ENCODE peak calls at places on chromosomes 7 and 10, in four cellular contexts. One of them, this sample, is unnamed.

GRCh38 chr7:82957521-82957920 is 205.2 kb downstream of the PCLO start:
- DNase-seq in GM12878: no peak
- DNase-seq in HepG2: no peak
- DNase-seq in K562: no peak
- DNase-seq in this sample: no peak

GRCh38 chr7:133230591-133231194 is 22.2 kb upstream of the EXOC4 start:
- DNase-seq in K562: peak; percentile 77
- DNase-seq in GM12878: no peak
- DNase-seq in HepG2: peak; percentile 36
- DNase-seq in this sample: peak; percentile 53

GRCh38 chr7:151824285-151824950 is 52.5 kb downstream of the PRKAG2 start:
- DNase-seq in GM12878: no peak
- DNase-seq in K562: no peak
- DNase-seq in HepG2: no peak
- DNase-seq in this sample: no peak

GRCh38 chr7:29039747-29040569 is 81.8 kb upstream of the TRIL start:
- DNase-seq in GM12878: no peak
- DNase-seq in K562: no peak
- DNase-seq in HepG2: no peak
- DNase-seq in this sample: no peak

GRCh38 chr7:157008206-157009169 is 2.0 kb downstream of the MNX1 start:
- DNase-seq in GM12878: no peak
- DNase-seq in K562: no peak
- DNase-seq in HepG2: no peak
- DNase-seq in this sample: no peak

GRCh38 chr7:82442492-82443043 is 1.0 kb downstream of the CACNA2D1 start:
- DNase-seq in K562: no peak
- DNase-seq in GM12878: no peak
- DNase-seq in HepG2: no peak
- DNase-seq in this sample: peak; percentile 25

GRCh38 chr10:108048898-108049297 is 884.4 kb upstream of the SORCS1 start:
- DNase-seq in GM12878: no peak
- DNase-seq in K562: no peak
- DNase-seq in HepG2: no peak
- DNase-seq in this sample: no peak

GRCh38 chr7:16187131-16187530 is 234.2 kb downstream of the CRPPA start:
- DNase-seq in HepG2: no peak
- DNase-seq in GM12878: no peak
- DNase-seq in K562: no peak
- DNase-seq in this sample: no peak

GRCh38 chr10:3495281-3495680 is 289.7 kb downstream of the KLF6 start:
- DNase-seq in HepG2: no peak
- DNase-seq in GM12878: no peak
- DNase-seq in K562: no peak
- DNase-seq in this sample: no peak

DNA sequence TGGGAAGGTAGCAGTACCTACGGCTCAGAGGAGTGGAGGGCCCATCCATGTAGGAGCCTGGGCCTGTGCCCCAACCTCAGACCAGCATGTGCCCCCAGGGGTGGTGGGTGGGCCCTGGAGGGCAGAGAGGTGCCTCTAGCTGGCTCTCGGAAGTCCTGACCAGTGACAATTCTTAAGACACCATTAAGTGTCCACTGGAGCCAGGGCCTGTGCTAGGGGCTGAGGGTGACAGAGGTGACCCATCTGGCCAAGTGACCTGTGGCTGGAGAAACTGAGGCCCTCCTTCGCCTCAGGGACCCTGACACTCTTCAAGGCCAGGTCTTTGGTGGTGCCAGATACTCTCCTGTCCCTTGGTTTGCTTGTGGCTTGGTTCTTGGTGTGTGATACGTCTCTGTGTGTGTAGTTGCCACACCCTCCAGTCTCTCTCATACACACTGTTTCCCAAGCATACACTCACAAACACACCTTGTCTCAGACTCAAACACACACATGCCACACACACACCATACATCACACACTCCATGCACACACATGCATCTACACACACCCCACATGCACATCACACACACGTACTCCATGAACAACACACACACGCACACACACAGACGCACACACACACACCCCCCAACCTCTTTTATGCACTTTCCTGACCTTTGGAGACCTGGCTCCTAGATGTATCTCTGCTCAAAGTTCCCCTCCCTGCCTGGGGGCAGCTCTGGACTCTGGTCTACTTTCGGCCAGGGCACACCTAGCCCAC is 897 bp upstream of the RAMP3 start:
- DNase-seq in GM12878: no peak
- DNase-seq in HepG2: no peak
- DNase-seq in K562: no peak
- DNase-seq in this sample: no peak
- TF ChIP-seq TARDBP in GM12878: no peak
- TF ChIP-seq TARDBP in HepG2: no peak
- TF ChIP-seq TARDBP in K562: no peak
- TF ChIP-seq TARDBP in this sample: no peak

GRCh38 chr7:46145412-46145811 is 224.3 kb upstream of the IGFBP3 start:
- DNase-seq in HepG2: peak; percentile 73
- DNase-seq in GM12878: no peak
- DNase-seq in K562: no peak
- DNase-seq in this sample: no peak
- TF ChIP-seq FOXK2 in HepG2: no peak
- TF ChIP-seq FOXK2 in GM12878: no peak
- TF ChIP-seq FOXK2 in K562: no peak
- TF ChIP-seq FOXK2 in this sample: no peak

GRCh38 chr7:23017303-23017702 is 3.4 kb upstream of the HYCC1 start:
- DNase-seq in GM12878: no peak
- DNase-seq in HepG2: no peak
- DNase-seq in K562: no peak
- DNase-seq in this sample: no peak
- TF ChIP-seq BHLHE40 in GM12878: no peak
- TF ChIP-seq BHLHE40 in HepG2: no peak
- TF ChIP-seq BHLHE40 in K562: no peak
- TF ChIP-seq BHLHE40 in this sample: no peak

DNA sequence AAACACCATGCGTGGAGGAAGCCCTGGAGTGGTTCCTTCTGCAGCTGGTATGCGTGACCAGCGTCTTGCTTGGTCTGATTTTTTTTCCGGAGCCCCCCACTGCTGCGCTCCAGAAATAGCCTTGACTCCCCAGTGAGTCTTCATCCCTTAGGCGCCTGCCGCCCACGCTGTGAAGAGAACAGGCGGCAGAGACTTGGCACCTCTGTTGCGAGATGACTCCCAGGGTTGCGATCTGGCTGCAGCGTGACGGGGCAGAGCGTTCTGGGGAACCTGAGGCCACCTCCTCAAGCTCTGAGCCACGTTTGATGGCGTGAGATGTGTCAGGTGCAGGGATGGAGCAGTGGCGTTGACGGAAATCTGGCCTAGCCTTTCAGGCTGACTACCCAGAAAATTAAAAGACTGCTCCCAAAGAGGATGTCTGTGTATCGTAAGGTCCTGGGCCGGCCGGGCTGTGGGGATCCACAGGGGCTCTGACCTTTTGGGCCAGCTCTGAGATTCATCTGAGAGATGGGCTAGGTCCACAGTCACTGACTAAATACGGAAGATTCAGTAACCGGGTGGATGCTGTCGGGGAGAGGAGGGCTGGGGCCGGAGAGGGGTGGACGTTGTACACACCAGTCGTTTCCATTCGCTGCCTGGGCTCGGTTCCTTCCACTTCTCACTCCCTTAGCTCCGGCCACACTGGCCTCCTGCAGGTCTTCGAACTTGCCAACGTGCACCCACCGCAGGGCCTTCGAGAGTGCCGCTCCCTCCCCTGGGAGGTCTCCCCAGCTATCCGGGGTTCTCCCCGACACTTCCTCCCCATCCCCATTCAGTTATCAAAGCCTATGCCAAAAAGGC is 33.8 kb downstream of the PFKFB3 start:
- DNase-seq in GM12878: no peak
- DNase-seq in K562: no peak
- DNase-seq in HepG2: no peak
- DNase-seq in this sample: no peak
- TF ChIP-seq TARDBP in GM12878: no peak
- TF ChIP-seq TARDBP in K562: no peak
- TF ChIP-seq TARDBP in HepG2: no peak
- TF ChIP-seq TARDBP in this sample: no peak

GRCh38 chr10:34163075-34163905 is 651.8 kb downstream of the PARD3 start:
- DNase-seq in HepG2: no peak
- DNase-seq in GM12878: no peak
- DNase-seq in K562: peak; percentile 42
- DNase-seq in this sample: no peak
- TF ChIP-seq FOXK2 in HepG2: no peak
- TF ChIP-seq FOXK2 in GM12878: no peak
- TF ChIP-seq FOXK2 in K562: no peak
- TF ChIP-seq FOXK2 in this sample: no peak

DNA sequence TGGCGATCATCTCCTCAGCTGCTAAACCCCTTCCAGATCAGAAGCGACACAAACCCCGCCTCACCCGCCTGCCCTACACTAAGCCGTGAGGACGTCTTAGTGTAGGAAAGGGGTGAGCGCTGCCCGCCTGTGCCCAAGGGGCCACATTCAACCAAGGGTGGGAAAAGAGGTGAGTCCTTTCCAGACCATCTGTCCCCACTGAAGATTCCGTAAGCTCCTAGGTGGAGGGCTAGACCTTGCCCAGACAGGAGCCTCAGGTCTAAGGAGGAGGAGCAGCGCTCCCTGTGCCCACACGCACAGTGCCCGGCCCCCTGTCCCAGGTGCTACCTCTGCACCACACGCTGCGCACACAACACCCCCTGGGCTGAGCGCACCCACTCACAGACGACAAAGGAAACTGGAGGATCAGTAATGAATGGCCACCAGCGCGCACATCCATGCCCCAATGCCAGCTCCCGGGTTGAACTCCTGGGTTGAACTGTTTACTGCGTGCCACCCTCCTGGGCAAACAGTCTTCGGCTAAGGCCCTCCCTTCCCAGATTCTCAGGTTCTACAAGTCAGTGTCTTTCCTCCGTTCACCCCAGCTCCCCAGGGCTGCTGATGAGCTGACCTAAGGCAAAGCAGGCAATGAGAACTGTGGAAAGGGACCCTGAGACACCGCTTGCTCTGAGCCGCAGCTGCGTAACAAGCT is 186.0 kb downstream of the MAD1L1 start:
- DNase-seq in GM12878: no peak
- DNase-seq in K562: no peak
- DNase-seq in HepG2: no peak
- DNase-seq in this sample: no peak
- TF ChIP-seq BHLHE40 in GM12878: no peak
- TF ChIP-seq BHLHE40 in K562: no peak
- TF ChIP-seq BHLHE40 in HepG2: no peak
- TF ChIP-seq BHLHE40 in this sample: no peak

This sample was measured in HEK293T.